ENCODE peak calls at places on chromosomes 6 and 20, in four cellular contexts. O is astrocyte of the cerebellum, U is upper lobe of right lung, A is AG09309. L is an unnamed sample.
A peak's percentile ranks its signal among the peaks of the same experiment; 100 is the strongest.

GRCh38 chr20:62355527-62356142 is 11.5 kb downstream of the LAMA5 start:
- DNase-seq in O (no peak), U (no peak), A (no peak), L (no peak)

GRCh38 chr6:149863596-149863845 is 638 bp downstream of the LRP11 start:
- DNase-seq in O (no peak), U (no peak), A (no peak), L (no peak)

GRCh38 chr6:132751306-132751705 is 6.4 kb downstream of the VNN2 start:
- DNase-seq in O (no peak), U (no peak), A (no peak), L (no peak)

GRCh38 chr20:53636725-53637097 is 43.1 kb upstream of the ZNF217 start:
- DNase-seq in O (no peak), U (no peak), A (no peak), L (no peak)

GRCh38 chr20:63943007-63943807 is 13.0 kb downstream of the UCKL1 start:
- DNase-seq in O (no peak), U (no peak), A (no peak), L (no peak)

GRCh38 chr6:135853227-135853626 is 1.7 kb downstream of the PDE7B start:
- DNase-seq in O (no peak), U (no peak), A (no peak), L (no peak)

GRCh38 chr6:111731404-111732195 is 125.9 kb upstream of the TRAF3IP2 start:
- DNase-seq in O (no peak), U (no peak), A (no peak), L (no peak)

GRCh38 chr20:55918471-55918870 is 86.8 kb downstream of the CBLN4 start:
- DNase-seq in O (no peak), U (no peak), A (no peak), L (no peak)

GRCh38 chr6:42443312-42444075 is 8.2 kb downstream of the TRERF1 start:
- DNase-seq in O (no peak), U (no peak), A (no peak), L (no peak)

GRCh38 chr6:135311446-135312200 is 130.5 kb downstream of the MYB start:
- DNase-seq in O (no peak), U (no peak), A (no peak), L (no peak)

GRCh38 chr6:107572886-107573285 is 83.0 kb downstream of the SOBP start:
- DNase-seq in O (no peak), U (no peak), A (no peak), L (no peak)

GRCh38 chr20:50758469-50758868 is 27.1 kb downstream of the PARD6B start:
- DNase-seq in O (no peak), U (no peak), A (no peak), L (no peak)

GRCh38 chr6:118875672-118876071 is 18.3 kb upstream of the ASF1A start:
- DNase-seq in O (no peak), U (no peak), A (no peak), L (no peak)

GRCh38 chr6:150079604-150080003 is 10.7 kb upstream of the ULBP3 start:
- DNase-seq in O (peak; percentile 50), U (no peak), A (no peak), L (no peak)

GRCh38 chr6:109034439-109035041 is 60.1 kb downstream of the SESN1 start:
- DNase-seq in O (no peak), U (no peak), A (no peak), L (no peak)

GRCh38 chr6:52526634-52527033 is 50.2 kb downstream of the TRAM2 start:
- DNase-seq in O (no peak), U (no peak), A (no peak), L (no peak)

GRCh38 chr6:119323478-119323877 is 26.1 kb downstream of the MAN1A1 start:
- DNase-seq in O (no peak), U (no peak), A (no peak), L (no peak)

GRCh38 chr6:75874224-75874623 is 125.2 kb downstream of the MYO6 start:
- DNase-seq in O (no peak), U (no peak), A (no peak), L (no peak)

GRCh38 chr6:157497579-157497978 is 116.6 kb downstream of the ZDHHC14 start:
- DNase-seq in O (no peak), U (no peak), A (no peak), L (no peak)

GRCh38 chr6:113291751-113292445 is 565.2 kb upstream of the MARCKS start:
- DNase-seq in O (peak; percentile 61), U (no peak), A (no peak), L (no peak)

GRCh38 chr6:727796-728195 is 34.9 kb upstream of the EXOC2 start:
- DNase-seq in O (no peak), U (no peak), A (no peak), L (no peak)

GRCh38 chr6:117270121-117270959 is 5.0 kb downstream of the VGLL2 start:
- DNase-seq in O (no peak), U (no peak), A (no peak), L (no peak)

GRCh38 chr6:20238688-20239587 is 26.7 kb upstream of the MBOAT1 start:
- DNase-seq in O (no peak), U (no peak), A (no peak), L (no peak)
- H3K4me3 ChIP-seq in O (no peak overlapping the region), U (no peak overlapping the region), A (no peak overlapping the region), L (no peak overlapping the region)

DNA sequence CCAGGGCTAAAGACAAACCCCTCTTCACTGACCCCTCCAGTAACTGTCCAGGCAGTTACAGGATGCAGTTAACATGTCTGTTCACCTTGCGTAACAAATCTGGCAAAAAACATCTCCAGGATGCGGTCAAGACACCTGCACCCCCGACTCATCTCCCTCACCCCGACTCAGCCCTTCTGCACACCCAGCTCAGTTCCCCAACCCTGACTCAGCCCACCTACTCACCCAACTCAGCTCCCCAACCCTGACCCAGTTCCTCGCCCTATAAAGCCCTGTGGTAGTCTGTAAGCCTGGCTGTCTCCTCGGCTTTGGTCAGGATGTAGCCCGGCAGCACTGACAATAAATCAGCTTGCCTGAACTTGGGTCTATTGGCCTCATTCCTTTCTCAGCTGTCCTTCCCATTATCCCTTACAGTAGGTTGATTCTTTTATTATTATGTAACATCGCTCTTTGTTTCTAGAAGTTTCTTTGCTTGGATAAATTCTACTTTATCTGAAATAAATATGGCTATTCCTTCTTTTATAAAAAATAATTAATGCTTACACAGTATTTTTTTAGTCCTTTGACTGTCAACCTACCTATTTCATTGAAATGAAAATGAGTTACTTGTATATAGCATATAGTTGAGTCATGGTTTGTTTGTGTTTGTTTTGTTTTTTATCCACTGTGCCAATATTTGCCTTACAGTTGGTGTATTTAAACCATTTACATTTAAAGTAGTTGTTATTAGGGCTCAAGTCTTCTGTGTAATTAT is 12.9 kb upstream of the ADTRP start:
- DNase-seq in O (no peak), U (no peak), A (no peak), L (no peak)
- TF ChIP-seq CTCF in O (no peak), U (no peak), A (no peak), L (no peak)

GRCh38 chr6:27290850-27291208 is 21.2 kb downstream of the POM121L2 start:
- DNase-seq in O (no peak), U (no peak), A (no peak), L (no peak)
- H3K4me3 ChIP-seq in O (peak overlapping the region; percentile 10), U (no peak overlapping the region), A (no peak overlapping the region), L (peak overlapping the region; percentile 38)

DNA sequence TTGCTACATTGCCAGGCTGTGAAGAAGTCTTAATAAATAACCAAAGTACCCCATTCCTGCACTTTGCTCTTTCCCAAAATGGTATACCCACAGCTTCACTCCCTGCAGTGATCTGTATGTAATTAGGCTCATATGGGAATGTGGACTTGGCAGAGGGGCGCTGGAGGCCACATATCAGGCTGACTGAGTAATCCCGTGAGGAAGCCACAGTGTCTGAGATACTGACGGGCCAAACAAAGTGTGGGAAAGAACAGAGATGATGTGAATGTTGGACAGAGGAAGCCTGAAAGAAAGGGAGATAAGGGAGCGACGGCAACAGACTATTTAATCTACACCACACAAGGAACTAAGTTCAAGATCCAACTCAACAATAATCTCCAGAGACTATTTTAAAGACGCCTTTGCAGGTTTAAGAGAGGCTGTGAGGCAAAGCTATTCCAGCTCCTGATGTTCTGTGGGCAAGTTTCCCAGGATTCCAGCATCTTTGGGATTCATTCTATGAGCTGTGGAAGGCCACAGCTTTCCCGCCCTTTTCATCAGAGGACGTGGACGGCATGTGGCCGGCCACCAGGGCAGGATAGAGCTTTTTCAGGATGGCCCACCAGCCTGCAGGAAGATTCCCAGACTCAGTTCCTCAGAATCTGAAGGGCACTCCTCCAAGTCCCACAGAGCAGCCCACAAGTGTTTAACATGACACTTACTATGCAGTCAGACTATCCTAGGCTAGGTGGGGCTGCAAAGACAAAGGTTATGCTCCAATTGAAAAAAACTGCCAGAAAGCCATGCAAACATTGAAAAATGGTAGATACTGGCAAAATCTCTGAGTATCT is 237.5 kb downstream of the ATXN1 start:
- DNase-seq in O (peak; percentile 95), U (no peak), A (peak; percentile 90), L (no peak)
- TF ChIP-seq CTCF in O (no peak), U (no peak), A (no peak), L (no peak)